ENCODE peak calls at places on chromosomes 16 and 17, in seven cellular contexts. P, R, L, O, Q, T and I are unnamed samples.

GRCh38 chr16:2708955-2709587 is 11.0 kb downstream of the PRSS27 start:
- DNase-seq in P (no peak), L (no peak), T (no peak), O (no peak), R (no peak), Q (no peak), I (no peak)

GRCh38 chr17:41975099-41976083 is 8.8 kb downstream of the CNP start:
- DNase-seq in L (no peak), R (no peak), P (no peak), Q (peak; percentile 31), T (no peak), O (peak; percentile 82), I (no peak)

GRCh38 chr17:60087882-60088669 is 9.4 kb upstream of the HEATR6 start:
- DNase-seq in P (peak; percentile 52), T (no peak), R (no peak), L (no peak), O (peak; percentile 50), Q (peak; percentile 57), I (peak; percentile 89)

GRCh38 chr17:40528692-40529417 is 27.4 kb upstream of the TNS4 start:
- DNase-seq in T (no peak), R (no peak), O (no peak), L (no peak), P (no peak), Q (no peak), I (no peak)

GRCh38 chr17:16419929-16420271 is 4.5 kb downstream of the TRPV2 start:
- DNase-seq in O (peak; percentile 87), R (no peak), Q (peak; percentile 82), L (no peak), P (no peak), T (no peak), I (no peak)

GRCh38 chr17:864315-864714 is 82.2 kb downstream of the MRM3 start:
- DNase-seq in T (no peak), L (no peak), P (no peak), O (no peak), Q (no peak), R (no peak), I (no peak)

GRCh38 chr17:71173963-71174362 is 946.9 kb upstream of the SOX9 start:
- DNase-seq in Q (no peak), P (no peak), O (no peak), L (no peak), T (no peak), R (no peak), I (no peak)

GRCh38 chr17:73998246-73999220 is 204.9 kb upstream of the RPL38 start:
- DNase-seq in R (peak; percentile 38), Q (no peak), L (peak; percentile 68), T (peak; percentile 80), P (peak; percentile 85), O (peak; percentile 17), I (no peak)

GRCh38 chr17:13030459-13031305 is 12.9 kb upstream of the ELAC2 start:
- DNase-seq in P (peak; percentile 49), R (no peak), O (peak; percentile 65), L (peak; percentile 45), T (peak; percentile 59), Q (no peak), I (no peak)

GRCh38 chr17:17032131-17032692 is 10.0 kb upstream of the MPRIP start:
- DNase-seq in O (peak; percentile 51), Q (peak; percentile 95), T (no peak), R (peak; percentile 57), L (no peak), P (peak; percentile 78), I (no peak)

GRCh38 chr17:81684442-81684911 is 666 bp downstream of the HGS start:
- DNase-seq in T (no peak), L (no peak), Q (no peak), O (peak; percentile 93), P (peak; percentile 77), R (no peak), I (no peak)

GRCh38 chr17:57016764-57017116 is 38.8 kb downstream of the SCPEP1 start:
- DNase-seq in O (peak; percentile 37), R (no peak), T (no peak), L (no peak), P (no peak), Q (peak; percentile 75), I (no peak)

GRCh38 chr16:1772908-1773702 is at the start of gene MRPS34:
- DNase-seq in Q (peak; percentile 75), R (peak; percentile 86), P (peak; percentile 70), O (peak; percentile 79), L (peak; percentile 90), T (peak; percentile 86), I (peak; percentile 94)

GRCh38 chr17:72974605-72975232 is 117.8 kb downstream of the SLC39A11 start:
- DNase-seq in O (peak; percentile 51), R (no peak), L (no peak), P (no peak), Q (peak; percentile 24), T (no peak), I (no peak)

GRCh38 chr17:70138309-70138865 is 30.9 kb upstream of the KCNJ2 start:
- DNase-seq in T (no peak), P (no peak), Q (peak; percentile 89), L (no peak), O (peak; percentile 68), R (no peak), I (no peak)

GRCh38 chr16:50411034-50411433 is 42.2 kb upstream of the BRD7 start:
- DNase-seq in Q (no peak), T (no peak), L (no peak), P (no peak), R (no peak), O (no peak), I (no peak)

GRCh38 chr16:74774223-74775139 is at the start of gene FA2H:
- DNase-seq in R (peak; percentile 49), T (peak; percentile 63), O (no peak), P (peak; percentile 96), L (peak; percentile 94), Q (peak; percentile 10), I (peak; percentile 87)

GRCh38 chr17:82970818-82971610 is 108.4 kb upstream of the METRNL start:
- DNase-seq in O (no peak), T (no peak), R (no peak), L (no peak), P (no peak), Q (no peak), I (no peak)

GRCh38 chr17:61455754-61456681 is 3.8 kb downstream of the TBX4 start:
- DNase-seq in R (no peak), L (no peak), Q (no peak), P (no peak), O (no peak), T (no peak), I (no peak)

GRCh38 chr17:65170839-65171238 is 33.7 kb downstream of the RGS9 start:
- DNase-seq in T (no peak), L (no peak), O (no peak), P (no peak), R (peak; percentile 30), Q (peak; percentile 42), I (no peak)

GRCh38 chr16:86048882-86049585 is 150.1 kb downstream of the IRF8 start:
- DNase-seq in O (no peak), L (no peak), P (no peak), Q (no peak), T (no peak), R (no peak), I (no peak)
- TF ChIP-seq CTCF in O (no peak), L (no peak), P (no peak), Q (no peak), T (no peak), R (no peak), I (no peak)

DNA sequence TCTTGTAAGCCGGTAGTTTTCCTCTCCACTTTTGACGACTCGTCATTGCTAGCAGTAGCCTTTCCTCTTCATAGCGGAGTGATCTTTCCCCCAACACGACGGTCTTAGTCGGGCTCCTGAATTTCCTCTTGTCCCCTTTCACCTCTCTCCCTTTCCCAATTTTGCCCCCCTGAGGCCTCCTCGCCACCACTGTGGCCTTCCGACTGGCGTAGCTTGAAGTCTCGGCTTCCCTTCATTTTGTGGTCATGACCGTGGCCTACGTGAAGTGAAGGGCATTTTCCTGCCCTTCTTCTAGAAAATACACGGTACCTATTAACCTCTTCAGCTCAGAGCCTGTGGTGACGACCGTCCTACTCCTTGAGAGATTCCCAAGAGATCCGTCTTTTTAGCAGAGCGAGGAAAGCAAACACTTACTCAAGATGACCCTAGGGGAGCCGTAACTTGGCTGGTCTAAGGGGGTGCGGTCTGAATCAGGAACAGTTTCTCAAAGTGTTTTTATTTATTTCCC is 791 bp downstream of the PRKAR1A start:
- DNase-seq in O (peak; percentile 73), P (peak; percentile 49), Q (peak; percentile 27), T (no peak), R (no peak), L (no peak), I (no peak)
- TF ChIP-seq CTCF in O (no peak), P (no peak), Q (no peak), T (no peak), R (no peak), L (no peak), I (no peak)

DNA sequence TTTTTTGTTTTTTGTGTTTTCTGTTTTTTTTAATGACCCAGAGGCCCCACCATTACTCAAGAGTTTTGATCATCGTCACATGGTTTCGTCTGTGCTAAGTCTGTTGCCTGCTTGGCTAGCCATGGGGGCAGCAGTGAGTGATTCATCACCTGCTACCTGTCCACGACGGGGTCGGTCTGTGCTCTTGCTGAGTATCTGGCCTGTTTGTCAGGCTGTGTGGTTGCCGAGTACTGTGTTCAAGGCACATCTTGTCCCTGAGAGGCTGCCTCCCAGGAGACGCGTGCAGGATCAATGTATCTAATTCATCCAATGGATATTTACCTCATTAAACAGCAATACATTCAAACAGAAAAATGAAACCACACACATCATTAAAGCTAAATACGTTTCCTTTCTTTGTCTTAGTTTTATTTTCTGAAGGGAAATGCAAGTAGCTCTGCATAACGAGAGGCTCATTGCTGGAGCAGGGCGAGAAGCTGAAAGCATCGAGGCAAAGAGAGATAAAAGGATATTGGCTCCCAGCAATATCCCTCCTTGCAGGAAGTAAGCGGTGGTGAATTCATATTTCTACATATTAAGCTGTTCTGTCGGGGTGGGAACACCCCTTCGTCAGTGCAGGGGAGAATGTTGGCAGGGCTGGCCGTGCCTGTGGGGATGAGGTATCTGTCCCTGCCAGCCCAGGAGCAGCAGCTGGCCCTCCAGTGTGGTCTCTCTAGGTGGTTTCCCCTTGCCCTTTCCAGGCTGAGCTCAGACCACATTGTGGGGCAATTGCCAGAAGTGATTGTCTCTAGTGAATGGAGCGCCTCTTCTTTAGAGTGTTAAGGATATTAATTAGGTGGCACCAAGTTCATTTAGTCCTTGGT is 166.2 kb upstream of the ASIC2 start:
- DNase-seq in Q (no peak), T (no peak), O (no peak), L (no peak), P (no peak), R (no peak), I (no peak)
- TF ChIP-seq CTCF in Q (no peak), T (no peak), O (no peak), L (no peak), P (no peak), R (no peak), I (no peak)

GRCh38 chr17:76107507-76107906 is 3.9 kb upstream of the EXOC7 start:
- DNase-seq in O (peak; percentile 22), R (no peak), P (no peak), T (no peak), L (no peak), Q (no peak), I (no peak)
- TF ChIP-seq CTCF in O (peak; percentile 23), R (peak; percentile 14), P (peak; percentile 29), T (no peak), L (peak; percentile 36), Q (no peak), I (peak; percentile 34)

DNA sequence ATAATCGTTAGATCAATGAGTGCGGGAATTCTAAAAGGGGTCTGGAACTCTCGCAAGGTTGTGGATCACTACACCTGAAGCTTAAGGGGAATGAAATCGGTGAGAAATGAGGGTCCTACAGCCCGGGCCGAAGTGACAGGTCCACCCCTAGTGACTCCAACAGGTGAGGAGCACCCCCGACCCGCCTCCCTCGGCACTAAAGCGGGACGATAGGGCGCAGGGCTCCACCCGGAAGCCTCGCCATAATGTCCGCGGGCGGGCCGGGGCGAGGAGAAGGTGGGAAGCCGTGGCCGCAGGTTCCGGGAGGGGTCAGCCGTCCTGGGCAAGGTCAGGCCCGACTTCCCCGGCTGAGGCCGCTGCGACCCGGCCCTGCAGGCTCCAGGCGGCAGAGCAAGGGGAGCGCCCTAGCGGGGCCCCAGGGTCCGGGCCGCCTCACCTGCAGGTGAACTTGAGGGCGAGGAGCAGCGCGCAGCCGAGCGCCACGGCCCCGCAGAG is 569 bp downstream of the TXNDC11 start:
- DNase-seq in O (no peak), P (peak; percentile 25), Q (no peak), T (peak; percentile 38), R (peak; percentile 46), L (no peak), I (no peak)
- TF ChIP-seq CTCF in O (no peak), P (no peak), Q (no peak), T (no peak), R (peak; percentile 20), L (peak; percentile 23), I (no peak)